ENCODE peak calls at places on chromosomes 5 and 9, in eight cellular contexts. I, R, F, L, P, H, V and W are unnamed samples.

GRCh38 chr5:170434953-170435605 is 45.9 kb upstream of the KCNMB1 start:
- DNase-seq in H (peak; percentile 51), I (peak; percentile 58), V (peak; percentile 66), F (peak; percentile 59), L (no peak), P (peak; percentile 79), R (peak; percentile 53), W (no peak)

GRCh38 chr9:121634329-121634784 is 17.1 kb upstream of the DAB2IP start:
- DNase-seq in F (no peak), R (no peak), V (no peak), P (no peak), H (no peak), I (peak; percentile 13), L (no peak), W (no peak)

GRCh38 chr5:149082271-149082670 is 19.4 kb upstream of the SH3TC2 start:
- DNase-seq in I (no peak), P (no peak), V (no peak), R (no peak), H (no peak), L (no peak), F (no peak), W (no peak)

GRCh38 chr5:171913987-171914273 is 92.5 kb downstream of the FBXW11 start:
- DNase-seq in I (no peak), H (no peak), L (no peak), P (no peak), F (no peak), V (no peak), R (no peak), W (no peak)

GRCh38 chr9:137432687-137433348 is 8.3 kb downstream of the ENTPD8 start:
- DNase-seq in H (peak; percentile 12), R (no peak), V (no peak), P (no peak), F (no peak), L (no peak), I (no peak), W (no peak)

GRCh38 chr5:178207183-178207916 is 3.0 kb downstream of the HNRNPAB start:
- DNase-seq in L (no peak), H (peak; percentile 55), V (peak; percentile 83), P (peak; percentile 38), R (no peak), I (no peak), F (peak; percentile 78), W (no peak)

GRCh38 chr5:66333192-66333591 is 189.1 kb downstream of the SREK1 start:
- DNase-seq in F (no peak), V (no peak), H (no peak), I (no peak), L (no peak), R (no peak), P (no peak), W (no peak)

GRCh38 chr9:99371376-99371775 is 149.3 kb downstream of the SEC61B start:
- DNase-seq in I (no peak), F (no peak), V (no peak), R (no peak), L (no peak), H (no peak), P (no peak), W (no peak)

GRCh38 chr5:134394932-134395331 is 16.7 kb downstream of the CDKN2AIPNL start:
- DNase-seq in I (no peak), R (no peak), F (peak; percentile 85), P (no peak), L (no peak), V (no peak), H (no peak), W (no peak)

GRCh38 chr9:37676411-37676830 is 25.7 kb downstream of the FRMPD1 start:
- DNase-seq in F (no peak), P (no peak), V (no peak), R (no peak), L (no peak), I (no peak), H (no peak), W (no peak)

GRCh38 chr5:59003124-59003523 is 420.2 kb downstream of the RAB3C start:
- DNase-seq in H (no peak), F (no peak), P (no peak), V (no peak), L (no peak), R (no peak), I (no peak), W (no peak)

GRCh38 chr5:137141779-137142178 is 357.3 kb downstream of the SPOCK1 start:
- DNase-seq in H (no peak), L (no peak), V (peak; percentile 52), R (no peak), P (no peak), I (no peak), F (no peak), W (no peak)

GRCh38 chr5:133245191-133246052 is 193.6 kb downstream of the HSPA4 start:
- DNase-seq in H (peak; percentile 73), R (peak; percentile 98), P (peak; percentile 77), I (peak; percentile 69), V (peak; percentile 86), L (peak; percentile 97), F (no peak), W (peak; percentile 94)

GRCh38 chr9:35054185-35054835 is 18.1 kb downstream of the VCP start:
- DNase-seq in I (no peak), H (no peak), R (no peak), L (no peak), V (no peak), P (no peak), F (no peak), W (no peak)
- TF ChIP-seq CTCF in I (no peak), H (no peak), R (no peak), L (no peak), V (no peak), P (no peak), F (no peak), W (no peak)

GRCh38 chr9:15403155-15403554 is 19.5 kb upstream of the SNAPC3 start:
- DNase-seq in P (no peak), F (peak; percentile 22), R (peak; percentile 32), L (no peak), H (peak; percentile 12), V (no peak), I (peak; percentile 41), W (no peak)
- TF ChIP-seq CTCF in P (no peak), F (no peak), R (peak; percentile 37), L (peak; percentile 34), H (no peak), V (peak; percentile 13), I (peak; percentile 21), W (peak; percentile 45)

GRCh38 chr9:83327323-83327722 is 210.9 kb downstream of the FRMD3 start:
- DNase-seq in L (no peak), I (no peak), F (peak; percentile 43), H (no peak), P (no peak), V (no peak), R (no peak), W (no peak)

GRCh38 chr9:83327750-83328622 is 210.2 kb downstream of the FRMD3 start:
- DNase-seq in H (peak; percentile 58), I (no peak), V (no peak), P (no peak), F (no peak), L (no peak), R (no peak), W (no peak)

GRCh38 chr9:83334320-83334719 is 203.9 kb downstream of the FRMD3 start:
- DNase-seq in L (peak; percentile 29), I (peak; percentile 71), H (peak; percentile 92), F (peak; percentile 92), R (peak; percentile 35), P (peak; percentile 80), V (peak; percentile 89), W (peak; percentile 36)

DNA sequence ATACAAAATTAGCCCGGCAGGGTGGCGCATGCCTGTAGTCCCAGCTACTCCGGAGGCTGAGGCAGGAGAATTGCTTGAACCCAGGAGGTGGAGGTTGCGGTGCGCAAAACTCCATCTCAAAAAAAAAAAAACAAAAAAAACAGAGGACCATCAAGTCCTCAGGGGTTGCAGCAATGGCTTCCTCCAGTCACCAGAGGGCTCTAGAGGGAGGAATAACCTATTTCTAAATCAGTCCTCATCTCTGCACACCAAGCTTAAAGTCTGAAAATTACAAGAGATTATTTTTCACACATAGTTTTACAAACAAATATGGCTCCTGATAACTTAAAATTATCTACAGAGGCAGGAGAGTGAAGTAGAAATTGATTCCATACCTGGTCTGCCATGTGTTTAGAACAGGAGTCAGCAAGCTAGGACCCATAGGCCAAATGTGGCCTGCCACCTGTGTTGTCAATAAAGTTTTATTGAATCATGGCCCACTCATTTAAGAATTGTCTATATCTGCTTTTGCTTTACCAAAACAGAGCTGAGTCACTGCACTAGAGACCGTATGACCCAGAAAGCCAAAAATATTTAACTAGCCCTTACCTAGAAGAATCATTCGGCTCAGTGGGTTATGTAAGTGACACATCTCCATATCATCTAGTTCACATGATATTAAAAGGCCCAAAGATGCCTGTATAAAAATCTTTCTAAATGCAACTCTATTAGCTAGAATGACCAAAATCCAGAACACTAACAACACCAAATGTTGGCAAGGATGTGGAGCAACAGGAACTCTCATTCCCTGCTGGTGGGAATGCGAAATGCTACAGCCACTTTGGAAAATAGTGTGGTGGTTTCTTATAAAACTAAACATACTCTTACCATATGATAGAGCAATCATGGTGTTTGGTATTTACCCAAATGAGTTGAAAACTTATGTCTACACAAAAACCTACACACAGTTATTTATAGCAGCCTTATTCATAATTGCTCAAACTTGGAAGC is 207.7 kb downstream of the FRMD3 start:
- DNase-seq in L (no peak), R (no peak), F (no peak), V (peak; percentile 4), P (no peak), H (no peak), I (peak; percentile 11), W (no peak)
- TF ChIP-seq CTCF in L (no peak), R (no peak), F (no peak), V (peak; percentile 19), P (no peak), H (no peak), I (peak; percentile 18), W (peak; percentile 7)

DNA sequence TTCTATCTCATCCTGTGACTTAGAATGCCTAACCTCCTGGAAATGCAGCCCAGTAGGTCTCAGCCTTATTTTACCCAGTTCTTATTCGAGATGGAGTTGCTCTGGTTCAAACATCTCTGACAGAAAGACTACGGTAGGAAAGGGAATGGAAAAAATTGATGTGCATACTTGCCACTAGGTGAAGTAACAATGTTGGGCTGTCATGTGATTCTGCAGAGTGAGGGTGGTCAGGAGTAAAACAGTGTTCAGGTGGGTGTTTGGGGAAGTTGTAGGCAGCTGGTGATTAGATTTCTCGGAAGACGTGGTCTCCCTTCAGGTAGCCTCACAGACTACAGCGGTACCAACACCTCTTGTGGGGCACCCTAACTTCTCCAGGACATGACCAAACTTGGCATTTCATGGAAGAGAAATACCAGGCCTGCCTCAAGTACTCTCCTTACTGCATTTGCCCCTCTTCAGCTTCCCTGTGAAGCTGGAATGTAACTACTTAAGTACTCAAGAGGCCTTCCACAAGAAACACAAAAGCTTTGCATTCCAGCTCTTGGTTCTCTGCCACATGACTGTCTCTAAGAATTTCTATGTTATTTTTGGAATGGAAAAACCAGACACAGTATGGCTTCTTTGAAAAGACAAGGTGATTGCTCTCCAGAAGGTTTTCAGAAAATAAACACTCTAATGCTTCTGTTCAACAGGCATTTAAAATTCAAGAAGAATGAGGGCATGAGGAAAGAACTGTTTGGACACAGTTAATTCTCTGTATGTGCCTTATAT is 17.4 kb upstream of the ENTREP1 start:
- DNase-seq in F (peak; percentile 71), P (no peak), R (no peak), I (no peak), V (peak; percentile 79), H (no peak), L (peak; percentile 4), W (no peak)
- TF ChIP-seq CTCF in F (no peak), P (no peak), R (no peak), I (no peak), V (no peak), H (no peak), L (no peak), W (no peak)